ENCODE peak calls at places on chromosomes 11 and 22, in four cellular contexts. E is H1, W is K562, B is IMR-90. Z is an unnamed sample.

GRCh38 chr11:119126675-119127268 is 5.4 kb downstream of the HINFP start:
- DNase-seq in E (no peak), W (no peak), B (no peak), Z (no peak)

GRCh38 chr11:72709478-72710238 is 35.4 kb upstream of the PDE2A start:
- DNase-seq in E (no peak), W (no peak), B (no peak), Z (no peak)

GRCh38 chr11:74284466-74284865 is 27.0 kb downstream of the P4HA3 start:
- DNase-seq in E (no peak), W (no peak), B (peak), Z (no peak)

GRCh38 chr22:19066531-19067271 is 55.5 kb downstream of the DGCR2 start:
- DNase-seq in E (no peak), W (no peak), B (peak), Z (no peak)

GRCh38 chr11:102799656-102800339 is 1.8 kb upstream of the MMP1 start:
- DNase-seq in E (no peak), W (no peak), B (peak), Z (no peak)

GRCh38 chr22:22030493-22031182 is 48.1 kb upstream of the TOP3B start:
- DNase-seq in E (no peak), W (peak), B (peak), Z (peak)

GRCh38 chr11:126484266-126484665 is 128.8 kb downstream of the ST3GAL4 start:
- DNase-seq in E (no peak), W (no peak), B (peak), Z (no peak)

GRCh38 chr22:42277988-42278776 is 7.7 kb upstream of the TCF20 start:
- DNase-seq in E (no peak), W (no peak), B (no peak), Z (no peak)

GRCh38 chr22:30413745-30414524 is 11.6 kb upstream of the MTFP1 start:
- DNase-seq in E (no peak), W (no peak), B (no peak), Z (no peak)

GRCh38 chr22:18078329-18079041 is 695 bp downstream of the PEX26 start:
- DNase-seq in E (peak), W (peak), B (peak), Z (no peak)

GRCh38 chr11:43555811-43556210 is 124.7 kb upstream of the HSD17B12 start:
- DNase-seq in E (no peak), W (no peak), B (peak), Z (no peak)

GRCh38 chr11:16770016-16770415 is 31.6 kb downstream of the C11orf58 start:
- DNase-seq in E (no peak), W (no peak), B (no peak), Z (no peak)

GRCh38 chr22:17268501-17269223 is 49.4 kb upstream of the ADA2 start:
- DNase-seq in E (no peak), W (peak), B (no peak), Z (no peak)

GRCh38 chr11:66744485-66745355 is 15.7 kb upstream of the SPTBN2 start:
- DNase-seq in E (peak), W (peak), B (peak), Z (peak)

GRCh38 chr11:17531071-17531817 is 13.0 kb downstream of the USH1C start:
- DNase-seq in E (no peak), W (no peak), B (no peak), Z (no peak)

GRCh38 chr22:30253205-30253852 is 6.8 kb upstream of the LIF start:
- DNase-seq in E (no peak), W (no peak), B (peak), Z (no peak)

GRCh38 chr11:19441752-19442553 is 201.2 kb upstream of the E2F8 start:
- DNase-seq in E (no peak), W (peak), B (peak), Z (peak)

GRCh38 chr22:42360348-42360747 is 71.9 kb downstream of the NFAM1 start:
- DNase-seq in E (no peak), W (no peak), B (no peak), Z (no peak)

GRCh38 chr11:15742626-15743243 is 613.6 kb downstream of the SOX6 start:
- DNase-seq in E (no peak), W (no peak), B (peak), Z (no peak)

GRCh38 chr11:2582958-2583604 is 116.7 kb downstream of the KCNQ1OT1 start:
- DNase-seq in E (peak), W (no peak), B (no peak), Z (no peak)

GRCh38 chr22:49664891-49665290 is 162.8 kb downstream of the BRD1 start:
- DNase-seq in E (no peak), W (no peak), B (no peak), Z (no peak)

GRCh38 chr22:49663823-49664222 is 163.8 kb downstream of the BRD1 start:
- DNase-seq in E (peak), W (no peak), B (no peak), Z (no peak)

GRCh38 chr22:49662681-49663080 is 165.0 kb downstream of the BRD1 start:
- DNase-seq in E (peak), W (no peak), B (no peak), Z (no peak)

GRCh38 chr22:49663311-49663711 is 164.4 kb downstream of the BRD1 start:
- DNase-seq in E (no peak), W (no peak), B (no peak), Z (no peak)

GRCh38 chr22:49664371-49664881 is 163.2 kb downstream of the BRD1 start:
- DNase-seq in E (peak), W (no peak), B (no peak), Z (no peak)
- TF ChIP-seq CHD1 in E (no peak), W (no peak), B (no peak), Z (no peak)

GRCh38 chr11:128354476-128354875 is 232.9 kb downstream of the ETS1 start:
- DNase-seq in E (no peak), W (no peak), B (peak), Z (no peak)
- TF ChIP-seq CHD1 in E (no peak), W (no peak), B (no peak), Z (no peak)

GRCh38 chr11:123628936-123629683 is 25.3 kb downstream of the SCN3B start:
- DNase-seq in E (no peak), W (no peak), B (peak), Z (no peak)
- TF ChIP-seq CHD1 in E (no peak), W (no peak), B (no peak), Z (no peak)

GRCh38 chr22:23499845-23500500 is 80.1 kb downstream of the IGLL1 start:
- DNase-seq in E (no peak), W (no peak), B (no peak), Z (no peak)

GRCh38 chr22:23503142-23503541 is 76.9 kb downstream of the IGLL1 start:
- DNase-seq in E (no peak), W (no peak), B (no peak), Z (no peak)

GRCh38 chr22:23501708-23502107 is 78.4 kb downstream of the IGLL1 start:
- DNase-seq in E (no peak), W (no peak), B (no peak), Z (no peak)

GRCh38 chr22:23500508-23501208 is 79.4 kb downstream of the IGLL1 start:
- DNase-seq in E (no peak), W (no peak), B (no peak), Z (no peak)

GRCh38 chr22:23501244-23501643 is 78.8 kb downstream of the IGLL1 start:
- DNase-seq in E (no peak), W (no peak), B (no peak), Z (no peak)
- TF ChIP-seq CHD1 in E (no peak), W (no peak), B (no peak), Z (no peak)

DNA sequence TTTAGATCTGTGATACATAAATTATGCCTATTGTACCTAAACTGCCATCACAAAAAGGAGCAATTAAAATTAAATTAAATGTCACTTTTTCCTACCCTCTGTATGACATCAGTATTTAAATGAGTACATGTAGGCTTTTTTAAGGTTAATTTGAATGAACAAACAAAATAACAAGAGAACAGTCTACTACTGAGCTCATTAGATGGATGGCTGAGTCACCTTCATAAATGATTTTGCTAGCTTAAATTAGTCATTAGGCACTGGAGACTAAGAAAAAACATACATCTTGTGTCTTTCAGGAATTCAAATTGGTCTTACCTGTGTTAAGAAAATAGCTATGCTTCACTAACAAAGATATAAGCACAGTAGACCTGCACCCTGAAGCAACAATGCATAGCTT is 153.6 kb downstream of the RCN1 start:
- DNase-seq in E (no peak), W (no peak), B (no peak), Z (no peak)
- TF ChIP-seq CHD1 in E (no peak), W (no peak), B (no peak), Z (no peak)

GRCh38 chr11:83044958-83045712 is 26.6 kb downstream of the RAB30 start:
- DNase-seq in E (no peak), W (peak), B (peak), Z (no peak)

GRCh38 chr11:83047515-83048225 is 24.0 kb downstream of the RAB30 start:
- DNase-seq in E (no peak), W (no peak), B (peak), Z (no peak)

GRCh38 chr11:83046626-83047172 is 25.0 kb downstream of the RAB30 start:
- DNase-seq in E (no peak), W (no peak), B (peak), Z (no peak)

GRCh38 chr11:83039566-83039965 is 32.1 kb downstream of the RAB30 start:
- DNase-seq in E (no peak), W (no peak), B (no peak), Z (no peak)

DNA sequence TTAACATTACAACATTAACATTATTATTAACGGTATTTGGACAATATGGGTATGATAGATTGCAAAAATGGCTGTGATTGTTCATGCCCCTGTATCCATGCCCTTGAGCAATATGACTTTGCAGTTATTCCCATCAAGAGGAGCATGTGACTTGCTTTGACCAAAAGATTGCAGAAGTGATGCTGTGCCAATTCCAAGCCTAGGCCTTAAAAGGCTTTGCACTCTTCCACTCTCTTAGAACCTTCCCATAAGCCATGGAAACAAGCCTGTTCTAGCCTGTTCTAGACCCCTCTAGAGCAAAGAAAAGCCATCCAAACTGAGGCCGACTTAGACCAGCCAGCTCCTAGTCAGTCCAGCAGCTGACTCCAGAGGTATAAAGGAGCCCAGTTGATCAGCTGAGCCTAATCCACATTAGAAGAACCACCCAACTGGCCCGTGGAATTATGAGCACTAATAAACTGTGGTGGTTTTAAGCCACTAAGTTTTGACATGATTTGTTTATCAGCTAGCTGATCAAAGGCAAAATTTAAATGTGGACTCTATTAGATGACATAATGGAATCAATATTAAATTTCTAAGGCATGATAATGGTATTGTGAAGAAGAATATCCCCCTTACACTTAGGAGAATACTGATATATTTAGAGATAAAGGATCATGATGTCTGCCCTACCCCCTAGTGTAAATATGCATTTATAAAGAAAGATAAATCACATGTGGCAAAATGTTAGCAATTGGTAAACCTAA is 28.6 kb downstream of the RAB30 start:
- DNase-seq in E (no peak), W (no peak), B (no peak), Z (no peak)
- TF ChIP-seq CHD1 in E (no peak), W (no peak), B (no peak), Z (no peak)

GRCh38 chr22:28222571-28222970 is 303.5 kb upstream of the PITPNB start:
- DNase-seq in E (no peak), W (no peak), B (no peak), Z (no peak)

GRCh38 chr22:28222066-28222465 is 303.0 kb upstream of the PITPNB start:
- DNase-seq in E (no peak), W (no peak), B (peak), Z (no peak)

GRCh38 chr22:28220626-28221363 is 301.7 kb upstream of the PITPNB start:
- DNase-seq in E (no peak), W (no peak), B (no peak), Z (no peak)

GRCh38 chr22:28217277-28217676 is 298.2 kb upstream of the PITPNB start:
- DNase-seq in E (no peak), W (no peak), B (no peak), Z (no peak)

DNA sequence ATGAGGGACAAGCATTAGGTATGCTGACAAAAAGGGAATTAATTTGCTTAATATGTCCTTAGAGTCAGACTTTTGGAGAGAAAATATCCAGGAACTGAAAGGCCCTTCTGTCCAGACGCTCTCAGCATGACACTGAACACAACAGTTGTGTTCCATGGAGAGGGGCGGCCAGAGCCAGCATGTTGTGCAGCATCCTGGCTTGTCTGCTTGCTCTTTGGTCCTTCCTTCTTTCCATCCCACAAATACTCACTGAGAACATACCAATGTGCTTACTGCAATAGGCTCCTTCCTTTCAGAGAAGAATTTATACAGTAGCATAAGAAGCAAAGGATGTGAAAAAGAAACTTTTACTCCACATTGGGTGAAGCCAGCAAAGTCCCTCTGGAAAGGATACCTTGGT is 303.9 kb upstream of the PITPNB start:
- DNase-seq in E (no peak), W (no peak), B (peak), Z (no peak)
- TF ChIP-seq CHD1 in E (no peak), W (no peak), B (no peak), Z (no peak)

GRCh38 chr22:46010951-46011626 is 34.1 kb upstream of the WNT7B start:
- DNase-seq in E (no peak), W (no peak), B (no peak), Z (no peak)

GRCh38 chr22:46012881-46013281 is 35.9 kb upstream of the WNT7B start:
- DNase-seq in E (no peak), W (no peak), B (no peak), Z (no peak)

GRCh38 chr22:46011627-46012181 is 34.7 kb upstream of the WNT7B start:
- DNase-seq in E (no peak), W (no peak), B (no peak), Z (no peak)

GRCh38 chr22:46012182-46012880 is 35.4 kb upstream of the WNT7B start:
- DNase-seq in E (no peak), W (no peak), B (no peak), Z (no peak)

DNA sequence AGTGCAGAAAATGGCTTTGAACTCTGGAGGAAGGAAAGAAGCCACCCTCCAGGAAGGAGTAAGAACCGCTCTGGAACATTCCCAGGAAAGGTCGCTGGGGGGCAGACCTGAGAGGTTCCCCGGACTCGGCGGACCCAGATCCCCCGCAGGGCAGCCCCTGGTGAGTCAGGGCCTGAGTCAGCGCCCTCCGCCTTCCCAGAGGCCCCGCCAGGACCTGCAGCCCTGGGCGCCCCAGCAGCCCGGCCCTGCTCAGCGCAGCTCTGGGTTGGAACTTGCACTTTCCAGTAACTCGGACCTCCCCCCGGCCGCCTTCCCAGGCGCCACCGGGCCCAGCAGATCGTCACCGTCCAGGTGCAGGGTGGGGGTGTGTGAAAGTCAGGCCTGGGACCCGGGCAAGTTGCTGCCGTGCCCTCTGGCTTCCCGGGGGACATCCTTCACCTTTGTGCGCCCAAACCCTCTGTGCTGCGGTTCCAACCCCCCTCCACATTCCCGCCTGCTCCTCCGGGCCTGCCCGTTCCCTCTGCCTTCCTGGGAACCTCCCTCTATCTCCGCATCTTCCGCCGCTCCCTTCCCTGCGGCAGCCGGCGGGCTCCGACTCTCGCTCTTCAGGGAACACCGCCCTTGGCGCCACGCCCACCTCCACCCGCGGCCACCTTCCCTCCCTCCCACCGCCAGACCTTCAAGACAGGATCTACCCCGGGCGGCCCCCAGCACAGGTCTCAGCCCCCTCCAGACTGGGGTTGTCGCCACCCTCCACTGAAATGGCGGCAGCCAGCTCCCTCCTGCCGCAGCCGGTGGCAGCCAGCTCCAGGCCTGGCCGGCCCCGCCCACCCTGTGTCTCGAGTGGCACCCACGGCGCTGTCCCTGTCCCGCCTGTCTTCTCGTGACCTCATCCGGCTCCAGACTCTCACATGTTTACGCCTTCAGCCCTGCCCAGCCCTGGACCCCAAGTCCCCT is 36.8 kb upstream of the WNT7B start:
- DNase-seq in E (peak), W (peak), B (peak), Z (no peak)
- TF ChIP-seq CHD1 in E (no peak), W (no peak), B (no peak), Z (no peak)

DNA sequence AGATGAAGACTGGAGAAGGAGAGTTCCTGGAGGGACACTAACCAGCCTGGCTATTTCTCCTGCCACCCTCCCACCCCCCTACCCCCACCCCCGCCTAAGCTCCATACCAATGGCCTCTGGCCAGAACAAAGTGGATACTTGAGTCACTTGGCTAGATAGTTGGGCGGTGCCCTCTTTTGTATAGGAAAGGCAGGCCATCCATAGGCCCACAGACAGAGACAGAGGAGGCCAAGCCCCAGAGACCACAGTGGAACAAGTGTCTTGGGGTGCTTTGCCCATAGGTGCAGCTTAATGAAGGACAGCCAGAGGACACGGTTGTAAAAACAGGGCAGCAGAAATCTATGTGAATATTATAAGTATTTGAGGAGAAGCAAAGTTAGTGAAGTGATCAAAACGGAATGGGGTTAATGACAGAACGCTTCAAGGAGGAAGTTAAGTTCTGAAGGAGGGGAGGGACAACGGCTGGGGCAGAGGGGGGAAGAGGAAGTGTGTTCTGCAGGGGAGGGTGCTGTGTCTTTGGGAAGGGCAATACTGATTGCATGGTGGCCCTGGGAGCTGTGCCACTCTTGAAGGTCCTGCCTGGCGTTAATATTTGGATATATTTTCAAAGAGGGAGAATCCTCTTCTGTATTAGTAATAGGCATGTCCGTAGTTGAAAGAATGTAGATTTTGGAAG is 32.7 kb downstream of the FLI1 start:
- DNase-seq in E (no peak), W (no peak), B (no peak), Z (no peak)
- TF ChIP-seq CHD1 in E (no peak), W (no peak), B (no peak), Z (no peak)

DNA sequence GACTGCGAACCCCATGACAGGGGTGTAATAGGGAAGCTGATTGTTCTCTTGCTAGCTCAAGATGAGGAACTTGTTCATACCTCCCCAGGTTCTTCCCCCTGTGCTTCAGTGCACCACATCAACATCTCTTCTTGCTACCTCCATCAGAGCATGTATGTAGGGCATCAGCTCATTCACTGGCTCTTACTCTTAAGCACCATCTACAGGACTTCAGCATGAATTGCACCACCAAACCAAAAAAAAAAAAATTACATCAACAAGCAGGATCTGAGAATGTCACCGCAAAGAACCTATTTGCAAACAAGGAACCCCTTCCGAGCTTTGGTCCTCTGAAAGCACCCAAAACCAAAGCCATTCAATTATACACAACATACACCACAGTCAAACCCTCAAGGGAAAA is 2226.5 kb upstream of the RAG2 start:
- DNase-seq in E (no peak), W (no peak), B (peak), Z (no peak)
- TF ChIP-seq CHD1 in E (no peak), W (no peak), B (no peak), Z (no peak)

Z was measured in GM12878.